ENCODE peak calls at places on chromosomes 3 and 15, in five cellular contexts. One of them, this sample, is unnamed.

GRCh38 chr3:149809694-149810093 is 3.3 kb upstream of the RNF13 start:
- DNase-seq in stomach: no peak
- DNase-seq in suprapubic skin: no peak
- DNase-seq in adrenal gland: no peak
- DNase-seq in Peyer's patch: no peak
- DNase-seq in this sample: no peak

GRCh38 chr3:168341965-168342719 is 246.4 kb upstream of the GOLIM4 start:
- DNase-seq in stomach: no peak
- DNase-seq in suprapubic skin: no peak
- DNase-seq in adrenal gland: no peak
- DNase-seq in Peyer's patch: no peak
- DNase-seq in this sample: no peak

GRCh38 chr3:118803096-118803476 is 231.6 kb downstream of the IGSF11 start:
- DNase-seq in stomach: no peak
- DNase-seq in suprapubic skin: no peak
- DNase-seq in adrenal gland: no peak
- DNase-seq in Peyer's patch: no peak
- DNase-seq in this sample: no peak

GRCh38 chr3:14890470-14890869 is 56.9 kb upstream of the NR2C2 start:
- DNase-seq in stomach: no peak
- DNase-seq in suprapubic skin: no peak
- DNase-seq in adrenal gland: no peak
- DNase-seq in Peyer's patch: no peak
- DNase-seq in this sample: no peak

GRCh38 chr15:68424754-68425390 is 7.1 kb downstream of the ITGA11 start:
- DNase-seq in stomach: no peak
- DNase-seq in suprapubic skin: peak
- DNase-seq in adrenal gland: no peak
- DNase-seq in Peyer's patch: no peak
- DNase-seq in this sample: no peak

GRCh38 chr3:9422712-9423424 is 25.5 kb downstream of the SETD5 start:
- DNase-seq in stomach: peak
- DNase-seq in suprapubic skin: peak
- DNase-seq in adrenal gland: peak
- DNase-seq in Peyer's patch: peak
- DNase-seq in this sample: no peak

GRCh38 chr3:196810963-196811581 is 56.6 kb upstream of the SENP5 start:
- DNase-seq in stomach: no peak
- DNase-seq in suprapubic skin: no peak
- DNase-seq in adrenal gland: no peak
- DNase-seq in Peyer's patch: no peak
- DNase-seq in this sample: no peak

GRCh38 chr3:167728176-167728575 is 6.5 kb downstream of the PDCD10 start:
- DNase-seq in stomach: no peak
- DNase-seq in suprapubic skin: no peak
- DNase-seq in adrenal gland: no peak
- DNase-seq in Peyer's patch: no peak
- DNase-seq in this sample: no peak

GRCh38 chr3:49733551-49733950 is 9.8 kb upstream of the GMPPB start:
- DNase-seq in stomach: no peak
- DNase-seq in suprapubic skin: no peak
- DNase-seq in adrenal gland: no peak
- DNase-seq in Peyer's patch: no peak
- DNase-seq in this sample: no peak

GRCh38 chr15:60966746-60967145 is 262.4 kb downstream of the RORA start:
- DNase-seq in stomach: no peak
- DNase-seq in suprapubic skin: no peak
- DNase-seq in adrenal gland: no peak
- DNase-seq in Peyer's patch: no peak
- DNase-seq in this sample: no peak

GRCh38 chr3:130340766-130341165 is 4.7 kb upstream of the COL6A5 start:
- DNase-seq in stomach: no peak
- DNase-seq in suprapubic skin: no peak
- DNase-seq in adrenal gland: no peak
- DNase-seq in Peyer's patch: no peak
- DNase-seq in this sample: no peak

GRCh38 chr3:8848696-8849131 is 79.3 kb upstream of the OXTR start:
- DNase-seq in stomach: no peak
- DNase-seq in suprapubic skin: no peak
- DNase-seq in adrenal gland: no peak
- DNase-seq in Peyer's patch: no peak
- DNase-seq in this sample: no peak

GRCh38 chr15:39034816-39035215 is 470.2 kb upstream of the RASGRP1 start:
- DNase-seq in stomach: no peak
- DNase-seq in suprapubic skin: no peak
- DNase-seq in adrenal gland: no peak
- DNase-seq in Peyer's patch: no peak
- DNase-seq in this sample: no peak

GRCh38 chr15:100852630-100853029 is 27.0 kb upstream of the ALDH1A3 start:
- DNase-seq in stomach: peak
- DNase-seq in suprapubic skin: no peak
- DNase-seq in adrenal gland: no peak
- DNase-seq in Peyer's patch: no peak
- DNase-seq in this sample: no peak

GRCh38 chr15:38894260-38894948 is 329.8 kb upstream of the RASGRP1 start:
- DNase-seq in stomach: no peak
- DNase-seq in suprapubic skin: no peak
- DNase-seq in adrenal gland: no peak
- DNase-seq in Peyer's patch: no peak
- DNase-seq in this sample: no peak

GRCh38 chr15:77568014-77568959 is 64.4 kb downstream of the LINGO1 start:
- DNase-seq in stomach: no peak
- DNase-seq in suprapubic skin: no peak
- DNase-seq in adrenal gland: no peak
- DNase-seq in Peyer's patch: no peak
- DNase-seq in this sample: no peak

GRCh38 chr3:142106536-142106935 is 42.8 kb downstream of the TFDP2 start:
- DNase-seq in stomach: no peak
- DNase-seq in suprapubic skin: no peak
- DNase-seq in adrenal gland: no peak
- DNase-seq in Peyer's patch: no peak
- DNase-seq in this sample: no peak

DNA sequence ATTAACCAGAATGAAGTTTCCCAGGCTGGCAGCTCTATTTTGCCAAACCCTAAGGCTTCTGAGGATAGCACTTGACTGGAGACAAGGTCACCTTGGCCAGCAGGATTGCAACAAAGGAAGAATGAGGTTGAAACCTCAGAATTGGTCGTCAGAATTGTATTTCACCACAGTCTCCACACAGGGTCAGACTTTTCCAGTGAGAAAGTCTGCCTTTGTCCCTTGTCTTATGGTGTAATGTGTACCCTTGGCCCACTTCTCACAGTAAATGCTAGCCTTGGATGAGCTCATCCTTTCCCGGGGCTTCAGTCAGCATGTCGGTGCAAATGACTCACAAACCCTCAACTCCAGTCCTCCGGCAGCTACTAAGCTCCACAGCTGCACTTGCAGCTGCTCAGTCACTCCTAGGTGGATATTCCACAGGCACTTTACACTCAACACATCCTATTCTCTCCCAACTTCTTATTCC is 19.7 kb downstream of the SSR3 start:
- DNase-seq in stomach: peak
- DNase-seq in suprapubic skin: peak
- DNase-seq in adrenal gland: peak
- DNase-seq in Peyer's patch: no peak
- DNase-seq in this sample: no peak
- TF ChIP-seq POLR2A in stomach: no peak
- TF ChIP-seq POLR2A in suprapubic skin: no peak
- TF ChIP-seq POLR2A in adrenal gland: no peak
- TF ChIP-seq POLR2A in Peyer's patch: no peak
- TF ChIP-seq POLR2A in this sample: peak

GRCh38 chr3:10907262-10907661 is 85.3 kb upstream of the SLC6A1 start:
- DNase-seq in stomach: no peak
- DNase-seq in suprapubic skin: no peak
- DNase-seq in adrenal gland: no peak
- DNase-seq in Peyer's patch: no peak
- DNase-seq in this sample: no peak

DNA sequence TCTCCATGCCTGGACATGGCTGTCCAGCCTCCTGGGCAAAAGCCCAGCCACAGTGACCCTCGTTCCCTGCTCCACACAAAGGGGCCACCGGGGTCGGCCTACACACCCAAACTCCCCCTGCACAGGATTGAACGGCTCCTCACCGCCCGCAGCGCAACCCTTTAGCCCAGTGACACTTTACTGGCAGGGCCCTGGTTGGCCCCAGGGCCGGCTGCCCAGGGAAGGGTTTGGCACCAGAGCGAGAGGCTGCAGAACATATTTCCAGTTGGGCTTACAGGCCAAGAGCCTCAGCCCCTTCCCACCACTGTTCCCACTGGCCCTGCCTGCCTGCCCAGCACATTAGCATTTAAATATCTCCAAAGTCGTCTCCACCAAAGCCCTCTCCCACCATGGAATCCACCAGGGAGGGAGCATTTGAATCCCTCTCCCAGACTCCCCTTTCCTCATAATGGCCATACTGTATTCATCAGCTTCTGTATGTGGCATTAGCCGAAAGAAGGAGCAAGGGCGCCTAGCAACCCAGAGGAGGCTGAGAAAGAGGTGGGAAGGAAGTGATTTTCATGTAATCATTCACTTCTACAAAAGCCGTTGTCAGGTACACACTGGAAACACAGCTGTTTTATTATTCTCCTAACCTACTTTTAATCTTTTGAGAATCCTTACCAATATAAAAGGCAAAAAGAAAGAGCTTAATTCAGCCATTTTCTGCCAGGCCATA is 85.4 kb downstream of the SLC6A11 start:
- DNase-seq in stomach: no peak
- DNase-seq in suprapubic skin: no peak
- DNase-seq in adrenal gland: no peak
- DNase-seq in Peyer's patch: no peak
- DNase-seq in this sample: no peak
- TF ChIP-seq POLR2A in stomach: no peak
- TF ChIP-seq POLR2A in suprapubic skin: no peak
- TF ChIP-seq POLR2A in adrenal gland: no peak
- TF ChIP-seq POLR2A in Peyer's patch: no peak
- TF ChIP-seq POLR2A in this sample: no peak

DNA sequence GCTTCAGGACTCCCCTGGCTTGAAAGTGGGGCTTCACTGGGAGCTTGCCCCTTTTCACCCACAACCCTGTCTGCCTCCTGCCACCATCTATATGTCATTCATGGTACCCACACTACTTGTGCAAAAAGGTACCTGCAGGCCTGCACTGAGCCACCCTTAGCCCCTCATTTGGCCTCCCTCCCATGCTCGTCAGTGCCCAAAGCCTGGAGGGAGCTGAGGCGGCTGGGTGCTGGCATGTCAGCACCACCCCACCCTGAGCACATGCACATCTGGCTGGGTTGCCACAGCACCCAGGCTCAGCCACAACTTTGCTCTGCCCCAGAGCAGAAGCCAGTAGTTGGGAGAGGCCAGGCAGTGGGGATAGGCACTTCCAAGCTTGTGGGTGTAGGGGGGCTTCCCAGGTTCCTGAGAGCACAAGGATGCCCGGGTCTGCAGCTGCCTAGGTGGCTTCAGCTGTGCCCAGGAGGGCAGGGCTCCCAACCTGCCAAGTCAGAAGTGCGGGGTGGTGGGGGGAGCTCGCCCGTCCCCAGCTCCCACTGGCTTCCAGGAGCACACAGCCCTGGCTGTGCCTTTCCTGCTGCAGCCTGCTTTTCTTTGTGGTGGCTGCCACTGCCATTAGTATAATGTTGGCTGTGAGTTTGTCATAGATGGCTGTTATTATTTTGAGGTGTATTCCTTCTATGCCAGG is 1054.6 kb upstream of the EPHA6 start:
- DNase-seq in stomach: no peak
- DNase-seq in suprapubic skin: no peak
- DNase-seq in adrenal gland: no peak
- DNase-seq in Peyer's patch: no peak
- DNase-seq in this sample: no peak
- TF ChIP-seq POLR2A in stomach: no peak
- TF ChIP-seq POLR2A in suprapubic skin: no peak
- TF ChIP-seq POLR2A in adrenal gland: no peak
- TF ChIP-seq POLR2A in Peyer's patch: no peak
- TF ChIP-seq POLR2A in this sample: no peak

DNA sequence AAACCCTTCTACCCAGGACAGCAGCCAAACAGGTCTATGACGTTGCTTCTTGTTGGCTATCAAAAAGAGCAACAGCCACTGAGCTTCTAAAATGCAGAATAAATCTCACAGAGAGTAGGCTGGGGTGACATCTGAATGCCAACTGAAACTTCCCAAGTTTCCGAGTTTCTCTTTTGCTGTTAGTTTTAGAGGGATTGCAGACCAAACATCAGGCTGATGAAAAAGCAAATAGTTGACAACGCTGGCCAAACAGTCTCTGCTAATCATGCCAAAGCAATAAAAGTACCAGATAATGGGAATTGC is 670 bp upstream of the CBLB start:
- DNase-seq in stomach: no peak
- DNase-seq in suprapubic skin: no peak
- DNase-seq in adrenal gland: no peak
- DNase-seq in Peyer's patch: no peak
- DNase-seq in this sample: no peak
- TF ChIP-seq POLR2A in stomach: no peak
- TF ChIP-seq POLR2A in suprapubic skin: no peak
- TF ChIP-seq POLR2A in adrenal gland: no peak
- TF ChIP-seq POLR2A in Peyer's patch: no peak
- TF ChIP-seq POLR2A in this sample: no peak

GRCh38 chr15:84748274-84749110 is at the start of gene ZNF592:
- DNase-seq in stomach: peak
- DNase-seq in suprapubic skin: peak
- DNase-seq in adrenal gland: peak
- DNase-seq in Peyer's patch: peak
- DNase-seq in this sample: peak
- TF ChIP-seq POLR2A in stomach: no peak
- TF ChIP-seq POLR2A in suprapubic skin: no peak
- TF ChIP-seq POLR2A in adrenal gland: peak
- TF ChIP-seq POLR2A in Peyer's patch: peak
- TF ChIP-seq POLR2A in this sample: peak

GRCh38 chr15:63122002-63122893 is 587 bp downstream of the LACTB start:
- DNase-seq in stomach: peak
- DNase-seq in suprapubic skin: peak
- DNase-seq in adrenal gland: peak
- DNase-seq in Peyer's patch: peak
- DNase-seq in this sample: peak
- TF ChIP-seq POLR2A in stomach: no peak
- TF ChIP-seq POLR2A in suprapubic skin: no peak
- TF ChIP-seq POLR2A in adrenal gland: no peak
- TF ChIP-seq POLR2A in Peyer's patch: no peak
- TF ChIP-seq POLR2A in this sample: no peak

GRCh38 chr3:111471851-111472250 is 70.1 kb upstream of the CD96 start:
- DNase-seq in stomach: no peak
- DNase-seq in suprapubic skin: no peak
- DNase-seq in adrenal gland: no peak
- DNase-seq in Peyer's patch: no peak
- DNase-seq in this sample: no peak
- TF ChIP-seq POLR2A in stomach: no peak
- TF ChIP-seq POLR2A in suprapubic skin: no peak
- TF ChIP-seq POLR2A in adrenal gland: no peak
- TF ChIP-seq POLR2A in Peyer's patch: no peak
- TF ChIP-seq POLR2A in this sample: no peak